ENCODE peak calls at places on chromosomes 16 and 17, in nine cellular contexts. L is stomach, M is GM23338, R is transverse colon, N is A549, K is GM12864, D is cardiac fibroblast, W is lung, V is adrenal gland. O is an unnamed sample.

GRCh38 chr16:67277999-67278772 is 1.1 kb upstream of the PLEKHG4 start:
- DNase-seq in D (peak; percentile 76), K (no peak), N (no peak), V (peak; percentile 78), W (no peak), M (peak; percentile 80), L (no peak), R (no peak), O (peak; percentile 49)

GRCh38 chr16:30121741-30122620 is 1.0 kb downstream of the MAPK3 start:
- DNase-seq in W (peak; percentile 44), K (no peak), R (peak; percentile 48), L (peak; percentile 53), V (peak; percentile 58), N (no peak), D (peak; percentile 66), M (no peak), O (no peak)

GRCh38 chr16:81480856-81481821 is 36.5 kb downstream of the CMIP start:
- DNase-seq in M (no peak), W (peak; percentile 74), R (peak; percentile 72), N (no peak), K (peak; percentile 95), D (peak; percentile 60), L (peak; percentile 57), V (peak; percentile 80), O (no peak)

GRCh38 chr17:2889256-2889655 is 93.0 kb downstream of the RAP1GAP2 start:
- DNase-seq in D (no peak), L (no peak), R (no peak), V (no peak), M (no peak), W (no peak), K (no peak), N (no peak), O (no peak)

GRCh38 chr17:43673516-43674323 is 12.0 kb upstream of the MEOX1 start:
- DNase-seq in N (peak; percentile 68), M (peak; percentile 83), K (no peak), D (peak; percentile 74), R (peak; percentile 80), V (peak; percentile 55), W (peak; percentile 69), L (peak; percentile 82), O (no peak)

GRCh38 chr17:30376621-30377452 is 1.9 kb upstream of the CPD start:
- DNase-seq in V (peak; percentile 34), L (no peak), N (peak; percentile 64), R (no peak), D (peak; percentile 89), W (peak; percentile 58), M (no peak), K (peak; percentile 54), O (peak; percentile 72)

GRCh38 chr17:63433746-63434591 is 12.1 kb downstream of the CYB561 start:
- DNase-seq in D (peak; percentile 95), M (no peak), R (peak; percentile 49), K (no peak), V (peak; percentile 94), L (peak; percentile 87), N (peak; percentile 70), W (peak; percentile 52), O (peak; percentile 90)

GRCh38 chr16:67661101-67661661 is 421 bp downstream of the PARD6A start:
- DNase-seq in R (no peak), W (no peak), M (peak; percentile 86), V (peak; percentile 52), D (peak; percentile 34), N (peak; percentile 41), L (no peak), K (no peak), O (no peak)

GRCh38 chr17:17700251-17700969 is 19.2 kb downstream of the RAI1 start:
- DNase-seq in W (no peak), D (no peak), M (peak; percentile 89), R (peak; percentile 52), K (no peak), V (no peak), L (peak; percentile 47), N (no peak), O (no peak)

GRCh38 chr16:4769306-4769638 is 2.3 kb upstream of the ZNF500 start:
- DNase-seq in V (no peak), K (no peak), L (no peak), W (no peak), R (no peak), D (no peak), M (no peak), N (no peak), O (no peak)

GRCh38 chr16:35196313-35196712 is 1736.9 kb downstream of the TP53TG3F start:
- DNase-seq in N (no peak), W (no peak), D (no peak), K (no peak), R (no peak), M (no peak), L (no peak), V (no peak), O (no peak)

GRCh38 chr17:29677139-29677834 is 54.6 kb upstream of the CORO6 start:
- DNase-seq in R (no peak), D (peak; percentile 68), V (peak; percentile 24), W (no peak), L (no peak), K (no peak), N (no peak), M (no peak), O (no peak)

GRCh38 chr17:73210002-73210678 is 17.3 kb downstream of the COG1 start:
- DNase-seq in R (no peak), L (no peak), D (no peak), V (no peak), M (no peak), K (no peak), W (no peak), N (no peak), O (no peak)
- TF ChIP-seq CTCF in R (peak; percentile 17), L (peak; percentile 6), D (peak; percentile 33), V (peak; percentile 45), M (no peak), K (peak; percentile 25), W (no peak), N (peak; percentile 24), O (peak; percentile 39)

DNA sequence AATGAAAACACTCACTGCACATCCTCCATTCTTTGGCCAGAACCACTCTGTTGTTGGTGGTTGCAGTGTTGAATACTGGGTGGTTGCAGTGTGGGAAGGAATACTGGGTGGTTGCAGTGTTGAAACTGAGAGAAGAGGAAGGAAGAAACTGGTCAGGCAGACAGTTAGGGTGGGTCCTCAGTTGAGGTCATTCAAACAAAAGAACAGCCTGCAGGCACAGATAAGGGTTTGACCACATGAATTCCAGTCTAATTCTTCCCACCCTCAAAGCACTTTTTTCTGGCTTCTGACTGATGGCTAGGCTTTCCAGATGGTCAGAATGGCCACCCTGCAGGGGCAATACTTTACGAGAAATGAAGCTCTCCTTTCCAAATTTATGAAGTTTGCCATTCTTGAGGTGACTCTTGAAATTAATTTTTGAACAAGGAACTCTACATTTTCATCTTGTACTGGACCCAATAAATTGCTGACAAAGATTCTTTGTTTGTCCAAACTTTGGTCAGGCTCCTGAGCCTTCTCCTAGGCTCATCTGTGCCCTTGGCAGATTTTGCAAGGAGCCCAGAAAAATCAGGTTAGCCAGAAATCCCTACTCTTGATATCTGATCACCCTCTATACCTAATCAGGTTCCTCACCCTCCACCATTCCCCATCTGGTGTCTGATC is 596.6 kb upstream of the CDH5 start:
- DNase-seq in K (no peak), L (no peak), M (no peak), N (no peak), V (no peak), R (no peak), W (no peak), D (peak; percentile 2), O (no peak)
- H3K4me3 ChIP-seq in K (no peak overlapping the region), L (no peak overlapping the region), M (no peak overlapping the region), N (no peak overlapping the region), V (no peak overlapping the region), R (no peak overlapping the region), W (no peak overlapping the region), D (no peak overlapping the region), O (no peak overlapping the region)

GRCh38 chr17:39261286-39261685 is 35.5 kb upstream of the STAC2 start:
- DNase-seq in L (no peak), K (no peak), D (no peak), R (no peak), V (no peak), W (no peak), M (peak; percentile 84), N (peak; percentile 44), O (no peak)
- TF ChIP-seq CTCF in L (no peak), K (peak; percentile 58), D (peak; percentile 21), R (no peak), V (no peak), W (no peak), M (peak; percentile 87), N (peak; percentile 39), O (peak; percentile 20)

DNA sequence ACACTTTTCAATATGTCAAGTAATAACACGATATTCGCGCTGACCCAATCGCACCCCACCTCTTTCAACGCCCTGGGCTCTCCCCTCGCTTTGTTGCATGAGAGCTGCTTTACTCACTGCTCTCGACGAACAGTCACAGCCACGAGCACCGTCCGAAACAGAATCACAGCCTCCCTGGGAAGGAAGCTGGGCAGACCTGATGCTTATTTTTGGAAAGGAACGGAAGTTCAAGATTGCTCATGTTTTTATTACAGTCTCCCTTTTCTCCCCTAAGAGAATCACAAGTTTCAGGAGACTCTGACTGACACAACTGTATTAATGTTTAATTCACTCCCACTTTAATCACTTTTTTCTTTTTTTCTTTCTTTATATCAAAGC is 67.8 kb downstream of the ANKRD11 start:
- DNase-seq in V (peak; percentile 47), M (no peak), R (no peak), L (no peak), N (no peak), W (no peak), D (peak; percentile 90), K (peak; percentile 68), O (no peak)
- H3K4me3 ChIP-seq in V (no peak overlapping the region), M (no peak overlapping the region), R (no peak overlapping the region), L (no peak overlapping the region), N (no peak overlapping the region), W (no peak overlapping the region), D (no peak overlapping the region), K (peak overlapping the region; percentile 10), O (no peak overlapping the region)

GRCh38 chr17:60439501-60439900 is 17.2 kb downstream of the CHCT1 start:
- DNase-seq in W (no peak), L (no peak), N (no peak), M (no peak), D (peak; percentile 69), V (no peak), R (no peak), K (no peak), O (no peak)
- TF ChIP-seq CTCF in W (no peak), L (no peak), N (no peak), M (no peak), D (no peak), V (no peak), R (no peak), K (no peak), O (no peak)

GRCh38 chr16:64121473-64121872 is 1000.4 kb downstream of the CDH11 start:
- DNase-seq in N (no peak), W (no peak), K (no peak), D (peak; percentile 74), R (no peak), V (no peak), L (no peak), M (no peak), O (peak; percentile 82)
- H3K4me3 ChIP-seq in N (no peak overlapping the region), W (no peak overlapping the region), K (no peak overlapping the region), D (no peak overlapping the region), R (no peak overlapping the region), V (no peak overlapping the region), L (no peak overlapping the region), M (no peak overlapping the region), O (no peak overlapping the region)